ENCODE peak calls at places on chromosome 4, in seven cellular contexts. One of them, this sample, is unnamed. For H3K9me3, the result is how much of the 10 kb centered on the place peaks cover.

GRCh38 chr4:54320826-54321320 is 91.8 kb downstream of the PDGFRA start:
- DNase-seq in tibial nerve: no peak
- DNase-seq in heart right ventricle: no peak
- DNase-seq in suprapubic skin: no peak
- DNase-seq in AG04450: no peak
- DNase-seq in left ventricle myocardium inferior: no peak
- DNase-seq in spleen: no peak
- DNase-seq in this sample: no peak

GRCh38 chr4:8160233-8160560 is 1.6 kb upstream of the ABLIM2 start:
- DNase-seq in tibial nerve: no peak
- DNase-seq in heart right ventricle: no peak
- DNase-seq in suprapubic skin: no peak
- DNase-seq in AG04450: no peak
- DNase-seq in left ventricle myocardium inferior: no peak
- DNase-seq in spleen: peak
- DNase-seq in this sample: no peak

GRCh38 chr4:25107827-25108516 is 52.3 kb downstream of the SEPSECS start:
- DNase-seq in tibial nerve: no peak
- DNase-seq in heart right ventricle: peak
- DNase-seq in suprapubic skin: no peak
- DNase-seq in AG04450: no peak
- DNase-seq in left ventricle myocardium inferior: peak
- DNase-seq in spleen: no peak
- DNase-seq in this sample: no peak

GRCh38 chr4:120520761-120521160 is 401.8 kb downstream of the PRDM5 start:
- DNase-seq in tibial nerve: no peak
- DNase-seq in heart right ventricle: no peak
- DNase-seq in suprapubic skin: no peak
- DNase-seq in AG04450: no peak
- DNase-seq in left ventricle myocardium inferior: no peak
- DNase-seq in spleen: no peak
- DNase-seq in this sample: no peak

GRCh38 chr4:165199722-165200121 is 7.6 kb upstream of the KLHL2 start:
- DNase-seq in tibial nerve: no peak
- DNase-seq in heart right ventricle: no peak
- DNase-seq in suprapubic skin: no peak
- DNase-seq in AG04450: no peak
- DNase-seq in left ventricle myocardium inferior: no peak
- DNase-seq in spleen: no peak
- DNase-seq in this sample: no peak

GRCh38 chr4:178471385-178471784 is 1029.1 kb upstream of the AGA start:
- DNase-seq in tibial nerve: no peak
- DNase-seq in heart right ventricle: no peak
- DNase-seq in suprapubic skin: no peak
- DNase-seq in AG04450: no peak
- DNase-seq in left ventricle myocardium inferior: no peak
- DNase-seq in spleen: no peak
- DNase-seq in this sample: no peak

GRCh38 chr4:1770791-1771231 is 22.3 kb upstream of the FGFR3 start:
- DNase-seq in tibial nerve: no peak
- DNase-seq in heart right ventricle: no peak
- DNase-seq in suprapubic skin: no peak
- DNase-seq in AG04450: no peak
- DNase-seq in left ventricle myocardium inferior: no peak
- DNase-seq in spleen: no peak
- DNase-seq in this sample: no peak

GRCh38 chr4:40308528-40309122 is 26.5 kb upstream of the CHRNA9 start:
- DNase-seq in tibial nerve: no peak
- DNase-seq in heart right ventricle: no peak
- DNase-seq in suprapubic skin: no peak
- DNase-seq in AG04450: no peak
- DNase-seq in left ventricle myocardium inferior: no peak
- DNase-seq in spleen: no peak
- DNase-seq in this sample: no peak

GRCh38 chr4:168942985-168943384 is 67.1 kb downstream of the CBR4 start:
- DNase-seq in tibial nerve: no peak
- DNase-seq in heart right ventricle: no peak
- DNase-seq in suprapubic skin: no peak
- DNase-seq in AG04450: no peak
- DNase-seq in left ventricle myocardium inferior: no peak
- DNase-seq in spleen: no peak
- DNase-seq in this sample: no peak

GRCh38 chr4:152806492-152807125 is 26.9 kb downstream of the ARFIP1 start:
- DNase-seq in tibial nerve: no peak
- DNase-seq in heart right ventricle: no peak
- DNase-seq in suprapubic skin: no peak
- DNase-seq in AG04450: no peak
- DNase-seq in left ventricle myocardium inferior: no peak
- DNase-seq in spleen: no peak
- DNase-seq in this sample: no peak

GRCh38 chr4:139859876-139860275 is 194.3 kb downstream of the MGST2 start:
- DNase-seq in tibial nerve: no peak
- DNase-seq in heart right ventricle: no peak
- DNase-seq in suprapubic skin: no peak
- DNase-seq in AG04450: no peak
- DNase-seq in left ventricle myocardium inferior: no peak
- DNase-seq in spleen: no peak
- DNase-seq in this sample: no peak

GRCh38 chr4:1582227-1582626 is 101.9 kb downstream of the FAM53A start:
- DNase-seq in tibial nerve: no peak
- DNase-seq in heart right ventricle: no peak
- DNase-seq in suprapubic skin: peak
- DNase-seq in AG04450: no peak
- DNase-seq in left ventricle myocardium inferior: peak
- DNase-seq in spleen: peak
- DNase-seq in this sample: no peak

GRCh38 chr4:36128689-36129088 is 115.6 kb downstream of the ARAP2 start:
- DNase-seq in tibial nerve: no peak
- DNase-seq in heart right ventricle: no peak
- DNase-seq in suprapubic skin: no peak
- DNase-seq in AG04450: no peak
- DNase-seq in left ventricle myocardium inferior: no peak
- DNase-seq in spleen: no peak
- DNase-seq in this sample: no peak

GRCh38 chr4:147638942-147639341 is 21.7 kb downstream of the TMEM184C start:
- DNase-seq in tibial nerve: no peak
- DNase-seq in heart right ventricle: no peak
- DNase-seq in suprapubic skin: no peak
- DNase-seq in AG04450: no peak
- DNase-seq in left ventricle myocardium inferior: no peak
- DNase-seq in spleen: no peak
- DNase-seq in this sample: no peak

GRCh38 chr4:73507541-73507940 is 26.0 kb downstream of the AFM start:
- DNase-seq in tibial nerve: no peak
- DNase-seq in heart right ventricle: no peak
- DNase-seq in suprapubic skin: no peak
- DNase-seq in AG04450: no peak
- DNase-seq in left ventricle myocardium inferior: no peak
- DNase-seq in spleen: no peak
- DNase-seq in this sample: no peak

GRCh38 chr4:73868206-73869129 is 725 bp upstream of the CXCL1 start:
- DNase-seq in tibial nerve: no peak
- DNase-seq in heart right ventricle: no peak
- DNase-seq in suprapubic skin: no peak
- DNase-seq in AG04450: no peak
- DNase-seq in left ventricle myocardium inferior: no peak
- DNase-seq in spleen: no peak
- DNase-seq in this sample: no peak

GRCh38 chr4:24169956-24170355 is 280.1 kb upstream of the PPARGC1A start:
- DNase-seq in tibial nerve: no peak
- DNase-seq in heart right ventricle: no peak
- DNase-seq in suprapubic skin: no peak
- DNase-seq in AG04450: no peak
- DNase-seq in left ventricle myocardium inferior: no peak
- DNase-seq in spleen: no peak
- DNase-seq in this sample: no peak

GRCh38 chr4:48490680-48491513 is 845 bp downstream of the ZAR1 start:
- DNase-seq in tibial nerve: no peak
- DNase-seq in heart right ventricle: no peak
- DNase-seq in suprapubic skin: no peak
- DNase-seq in AG04450: no peak
- DNase-seq in left ventricle myocardium inferior: no peak
- DNase-seq in spleen: peak
- DNase-seq in this sample: no peak

GRCh38 chr4:37890501-37891220 is at the start of gene TBC1D1:
- DNase-seq in tibial nerve: peak
- DNase-seq in heart right ventricle: peak
- DNase-seq in suprapubic skin: peak
- DNase-seq in AG04450: no peak
- DNase-seq in left ventricle myocardium inferior: peak
- DNase-seq in spleen: peak
- DNase-seq in this sample: no peak

GRCh38 chr4:151797853-151798252 is 37.0 kb upstream of the GATB start:
- DNase-seq in tibial nerve: no peak
- DNase-seq in heart right ventricle: no peak
- DNase-seq in suprapubic skin: no peak
- DNase-seq in AG04450: no peak
- DNase-seq in left ventricle myocardium inferior: no peak
- DNase-seq in spleen: no peak
- DNase-seq in this sample: no peak

GRCh38 chr4:76212301-76212700 is 1.3 kb downstream of the SCARB2 start:
- DNase-seq in tibial nerve: no peak
- DNase-seq in heart right ventricle: no peak
- DNase-seq in suprapubic skin: no peak
- DNase-seq in AG04450: no peak
- DNase-seq in left ventricle myocardium inferior: no peak
- DNase-seq in spleen: no peak
- DNase-seq in this sample: no peak

GRCh38 chr4:48127882-48128394 is 6.1 kb downstream of the TXK start:
- DNase-seq in tibial nerve: peak
- DNase-seq in heart right ventricle: peak
- DNase-seq in suprapubic skin: no peak
- DNase-seq in AG04450: peak
- DNase-seq in left ventricle myocardium inferior: peak
- DNase-seq in spleen: peak
- DNase-seq in this sample: peak

GRCh38 chr4:33054656-33055055 is 2334.5 kb downstream of the PCDH7 start:
- DNase-seq in tibial nerve: no peak
- DNase-seq in heart right ventricle: no peak
- DNase-seq in suprapubic skin: no peak
- DNase-seq in AG04450: no peak
- DNase-seq in left ventricle myocardium inferior: no peak
- DNase-seq in spleen: no peak
- DNase-seq in this sample: no peak

GRCh38 chr4:146275370-146275769 is 61.0 kb downstream of the REELD1 start:
- DNase-seq in tibial nerve: no peak
- DNase-seq in heart right ventricle: no peak
- DNase-seq in suprapubic skin: no peak
- DNase-seq in AG04450: no peak
- DNase-seq in left ventricle myocardium inferior: no peak
- DNase-seq in spleen: no peak
- DNase-seq in this sample: no peak

GRCh38 chr4:22987861-22988260 is 295.1 kb downstream of the GBA3 start:
- DNase-seq in tibial nerve: no peak
- DNase-seq in heart right ventricle: no peak
- DNase-seq in suprapubic skin: no peak
- DNase-seq in AG04450: no peak
- DNase-seq in left ventricle myocardium inferior: no peak
- DNase-seq in spleen: no peak
- DNase-seq in this sample: no peak
- H3K27ac ChIP-seq in tibial nerve: no peak
- H3K27ac ChIP-seq in heart right ventricle: no peak
- H3K27ac ChIP-seq in suprapubic skin: no peak
- H3K27ac ChIP-seq in AG04450: no peak
- H3K27ac ChIP-seq in left ventricle myocardium inferior: no peak
- H3K27ac ChIP-seq in spleen: no peak
- H3K27ac ChIP-seq in this sample: no peak

DNA sequence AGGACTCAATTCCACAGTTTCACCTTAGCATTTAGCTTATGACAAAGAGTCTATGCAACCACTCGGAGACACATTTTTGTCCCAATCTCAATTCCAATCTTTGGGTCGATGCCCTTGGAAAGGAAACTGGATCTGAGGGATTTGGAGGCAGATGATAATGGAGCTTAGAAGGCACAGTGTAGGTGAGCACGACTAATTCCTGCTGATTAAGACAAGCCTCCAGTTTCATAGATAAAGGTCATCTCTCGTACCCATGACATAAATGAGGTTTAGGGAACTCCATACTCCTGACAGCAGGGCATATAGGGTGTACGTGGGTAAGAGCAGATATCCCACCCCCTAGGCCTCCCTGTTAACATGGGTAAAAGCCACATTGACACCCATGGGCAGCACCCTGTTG is 24.4 kb upstream of the ZNF718 start:
- DNase-seq in tibial nerve: no peak
- DNase-seq in heart right ventricle: no peak
- DNase-seq in suprapubic skin: no peak
- DNase-seq in AG04450: no peak
- DNase-seq in left ventricle myocardium inferior: no peak
- DNase-seq in spleen: no peak
- DNase-seq in this sample: no peak
- H3K9me3 ChIP-seq in tibial nerve: under half
- H3K9me3 ChIP-seq in heart right ventricle: under half
- H3K9me3 ChIP-seq in suprapubic skin: half or more
- H3K9me3 ChIP-seq in AG04450: under half
- H3K9me3 ChIP-seq in left ventricle myocardium inferior: half or more
- H3K9me3 ChIP-seq in spleen: half or more
- H3K9me3 ChIP-seq in this sample: half or more

DNA sequence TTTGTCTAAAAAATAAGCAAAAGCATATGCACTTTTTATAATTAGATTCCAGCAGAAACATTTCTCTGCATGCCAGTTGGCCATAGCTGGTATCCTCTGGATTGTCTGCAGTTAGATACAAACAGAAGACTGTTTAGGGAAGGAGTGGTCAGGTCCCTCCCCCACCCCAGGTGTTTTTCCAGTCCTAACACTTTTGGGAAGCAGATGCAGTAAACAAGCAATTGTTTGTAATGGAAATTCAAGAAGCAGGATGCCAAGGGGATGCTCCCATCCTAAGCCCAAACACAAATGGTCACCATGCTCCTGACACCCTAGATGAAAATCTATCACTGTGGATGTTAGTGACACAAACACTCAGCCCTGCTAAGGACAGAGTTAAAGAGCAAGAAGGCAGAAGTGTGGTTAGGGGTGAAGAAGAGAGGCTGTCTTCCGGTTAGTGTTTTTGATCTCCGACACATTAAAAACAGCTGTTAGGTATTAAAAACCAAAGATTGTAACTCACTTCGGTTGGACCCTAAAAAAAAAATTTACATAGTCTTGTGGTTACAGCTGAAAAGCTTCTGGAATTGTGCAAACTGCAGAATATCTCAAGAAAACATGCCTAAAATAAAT is 7.9 kb downstream of the LEF1 start:
- DNase-seq in tibial nerve: no peak
- DNase-seq in heart right ventricle: no peak
- DNase-seq in suprapubic skin: no peak
- DNase-seq in AG04450: no peak
- DNase-seq in left ventricle myocardium inferior: no peak
- DNase-seq in spleen: no peak
- DNase-seq in this sample: no peak
- H3K27ac ChIP-seq in tibial nerve: no peak
- H3K27ac ChIP-seq in heart right ventricle: no peak
- H3K27ac ChIP-seq in suprapubic skin: no peak
- H3K27ac ChIP-seq in AG04450: no peak
- H3K27ac ChIP-seq in left ventricle myocardium inferior: no peak
- H3K27ac ChIP-seq in spleen: no peak
- H3K27ac ChIP-seq in this sample: no peak

DNA sequence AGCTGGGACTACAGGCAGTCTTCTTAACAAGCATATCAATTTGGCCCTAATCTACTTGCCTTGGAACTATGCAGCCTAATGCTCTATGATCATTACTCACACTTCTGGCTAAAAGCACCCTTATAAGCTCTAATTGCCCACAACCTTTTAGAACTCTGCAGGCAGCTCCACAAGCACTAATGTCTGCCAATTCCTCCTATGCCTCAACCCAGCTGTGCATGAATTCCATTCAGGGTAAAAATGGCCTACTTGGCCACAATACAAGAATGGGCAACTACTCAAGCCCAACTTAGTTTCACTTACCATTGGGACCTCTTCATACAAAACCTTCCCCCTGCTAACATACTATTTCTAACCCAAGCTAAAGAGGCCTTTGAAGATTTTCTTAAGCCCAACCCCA is 51.7 kb downstream of the ZNF718 start:
- DNase-seq in tibial nerve: no peak
- DNase-seq in heart right ventricle: no peak
- DNase-seq in suprapubic skin: no peak
- DNase-seq in AG04450: no peak
- DNase-seq in left ventricle myocardium inferior: no peak
- DNase-seq in spleen: no peak
- DNase-seq in this sample: no peak
- H3K9me3 ChIP-seq in tibial nerve: under half
- H3K9me3 ChIP-seq in heart right ventricle: under half
- H3K9me3 ChIP-seq in suprapubic skin: half or more
- H3K9me3 ChIP-seq in AG04450: under half
- H3K9me3 ChIP-seq in left ventricle myocardium inferior: half or more
- H3K9me3 ChIP-seq in spleen: half or more
- H3K9me3 ChIP-seq in this sample: half or more